ENCODE peak calls at places on chromosomes 2 and 18, in nine cellular contexts. W, E, D, N, Y, M, O, C and V are unnamed samples.

GRCh38 chr2:85642725-85643124 is 25.3 kb downstream of the SFTPB start:
- DNase-seq in E (no peak), D (no peak), M (no peak), N (no peak), W (no peak), Y (no peak), O (no peak), C (no peak), V (no peak)

GRCh38 chr2:104025296-104025695 is 828.6 kb upstream of the POU3F3 start:
- DNase-seq in Y (no peak), E (no peak), W (no peak), O (no peak), M (no peak), C (no peak), D (no peak), N (no peak), V (no peak)

GRCh38 chr2:100193334-100193733 is 50.9 kb upstream of the AFF3 start:
- DNase-seq in M (no peak), D (no peak), N (no peak), E (no peak), Y (peak), O (no peak), C (no peak), W (no peak), V (no peak)

GRCh38 chr18:54149078-54149697 is 75.3 kb downstream of the MBD2 start:
- DNase-seq in D (peak), E (peak), N (peak), Y (peak), W (no peak), C (no peak), O (peak), M (peak), V (peak)

GRCh38 chr2:217396165-217396564 is 536.3 kb upstream of the TNP1 start:
- DNase-seq in N (no peak), M (no peak), O (no peak), D (no peak), W (no peak), Y (peak), E (no peak), C (no peak), V (no peak)

GRCh38 chr2:234679766-234680687 is 183.1 kb upstream of the ARL4C start:
- DNase-seq in Y (peak), M (peak), W (no peak), E (peak), O (peak), D (peak), N (peak), C (no peak), V (no peak)

GRCh38 chr2:176483901-176484568 is 214.8 kb downstream of the MTX2 start:
- DNase-seq in N (no peak), D (no peak), C (no peak), Y (no peak), W (no peak), E (no peak), M (no peak), O (no peak), V (no peak)

GRCh38 chr2:26196683-26197418 is 24.0 kb downstream of the GAREM2 start:
- DNase-seq in O (no peak), D (no peak), C (no peak), Y (no peak), M (no peak), E (no peak), W (no peak), N (no peak), V (peak)

GRCh38 chr2:221429741-221430491 is 142.2 kb downstream of the EPHA4 start:
- DNase-seq in N (peak), M (peak), D (no peak), O (no peak), W (no peak), E (peak), C (no peak), Y (no peak), V (no peak)

GRCh38 chr18:47411159-47411558 is 159.7 kb upstream of the SKOR2 start:
- DNase-seq in O (no peak), D (no peak), N (no peak), W (no peak), E (no peak), M (no peak), Y (no peak), C (no peak), V (no peak)

GRCh38 chr2:221573430-221574230 is 1.5 kb upstream of the EPHA4 start:
- DNase-seq in C (peak), W (peak), N (peak), M (peak), O (peak), E (peak), Y (peak), D (no peak), V (no peak)

GRCh38 chr2:179745615-179746263 is 115.7 kb downstream of the ZNF385B start:
- DNase-seq in D (no peak), E (peak), C (no peak), W (peak), O (no peak), Y (no peak), M (peak), N (peak), V (no peak)

GRCh38 chr2:154229971-154230370 is 358.2 kb downstream of the GALNT13 start:
- DNase-seq in Y (no peak), M (no peak), W (no peak), E (no peak), O (no peak), C (no peak), D (no peak), N (no peak), V (no peak)

GRCh38 chr18:3217930-3218647 is 1.7 kb downstream of the MYOM1 start:
- DNase-seq in Y (peak), W (peak), C (no peak), O (no peak), N (peak), M (no peak), D (no peak), E (no peak), V (no peak)

GRCh38 chr2:223166215-223166493 is 114.2 kb downstream of the KCNE4 start:
- DNase-seq in C (no peak), N (no peak), W (no peak), D (no peak), O (no peak), E (no peak), Y (no peak), M (no peak), V (no peak)

GRCh38 chr2:62705859-62706720 is 577 bp downstream of the EHBP1 start:
- DNase-seq in M (peak), D (no peak), Y (peak), W (peak), E (peak), O (peak), N (peak), C (no peak), V (no peak)

GRCh38 chr18:78642561-78643398 is 336.8 kb upstream of the SALL3 start:
- DNase-seq in C (no peak), N (no peak), W (no peak), D (no peak), M (no peak), E (no peak), O (no peak), Y (no peak), V (no peak)

GRCh38 chr2:71466301-71467179 is 13.2 kb downstream of the DYSF start:
- DNase-seq in D (no peak), O (no peak), N (peak), W (peak), E (peak), M (peak), C (no peak), Y (peak), V (no peak)

GRCh38 chr2:138121769-138122661 is 157.7 kb downstream of the HNMT start:
- DNase-seq in O (no peak), N (no peak), D (no peak), C (no peak), M (no peak), E (no peak), Y (peak), W (no peak), V (no peak)

GRCh38 chr2:237194081-237194480 is 108.4 kb downstream of the COPS8 start:
- DNase-seq in E (no peak), C (no peak), D (no peak), N (no peak), Y (no peak), W (no peak), M (no peak), O (no peak), V (no peak)

GRCh38 chr18:12034241-12035100 is 53.2 kb downstream of the IMPA2 start:
- DNase-seq in N (no peak), M (no peak), E (no peak), W (no peak), D (no peak), O (no peak), C (no peak), Y (no peak), V (no peak)

GRCh38 chr2:240962371-240963064 is 35.9 kb upstream of the SNED1 start:
- DNase-seq in D (no peak), O (peak), W (no peak), Y (no peak), M (no peak), C (no peak), N (peak), E (peak), V (no peak)

GRCh38 chr2:203077458-203077857 is 62.8 kb downstream of the NBEAL1 start:
- DNase-seq in E (no peak), M (peak), W (no peak), Y (peak), N (peak), C (no peak), O (no peak), D (no peak), V (no peak)

GRCh38 chr2:64654993-64655666 is 1.4 kb upstream of the SERTAD2 start:
- DNase-seq in W (no peak), Y (peak), M (peak), E (no peak), C (no peak), O (no peak), N (peak), D (no peak), V (no peak)

GRCh38 chr2:160379399-160379798 is 114.2 kb downstream of the RBMS1 start:
- DNase-seq in D (no peak), W (no peak), M (peak), O (no peak), Y (peak), C (no peak), N (peak), E (no peak), V (no peak)

GRCh38 chr2:10924441-10924840 is 12.7 kb downstream of the KCNF1 start:
- DNase-seq in C (no peak), O (no peak), E (no peak), W (no peak), M (peak), Y (no peak), N (no peak), D (no peak), V (no peak)

GRCh38 chr2:100272848-100273329 is 49.4 kb downstream of the LONRF2 start:
- DNase-seq in E (no peak), M (no peak), W (no peak), O (no peak), D (no peak), N (no peak), Y (no peak), C (no peak), V (no peak)

GRCh38 chr18:34742761-34743366 is 32.8 kb downstream of the DTNA start:
- DNase-seq in W (no peak), Y (no peak), O (no peak), N (no peak), C (no peak), E (no peak), M (no peak), D (no peak), V (no peak)

GRCh38 chr2:205990104-205990503 is 95.9 kb downstream of the INO80D start:
- DNase-seq in E (no peak), Y (no peak), D (no peak), W (no peak), C (no peak), M (no peak), O (no peak), N (no peak), V (no peak)

GRCh38 chr2:205996156-205996555 is 89.8 kb downstream of the INO80D start:
- DNase-seq in W (no peak), E (no peak), N (no peak), C (no peak), Y (no peak), M (peak), D (no peak), O (no peak), V (no peak)

GRCh38 chr2:205994344-205994743 is 91.6 kb downstream of the INO80D start:
- DNase-seq in C (no peak), M (no peak), E (no peak), D (no peak), W (no peak), O (no peak), Y (no peak), N (no peak), V (no peak)

GRCh38 chr2:205998601-205999000 is 87.4 kb downstream of the INO80D start:
- DNase-seq in W (no peak), M (no peak), O (no peak), C (no peak), N (no peak), D (no peak), Y (no peak), E (no peak), V (no peak)

DNA sequence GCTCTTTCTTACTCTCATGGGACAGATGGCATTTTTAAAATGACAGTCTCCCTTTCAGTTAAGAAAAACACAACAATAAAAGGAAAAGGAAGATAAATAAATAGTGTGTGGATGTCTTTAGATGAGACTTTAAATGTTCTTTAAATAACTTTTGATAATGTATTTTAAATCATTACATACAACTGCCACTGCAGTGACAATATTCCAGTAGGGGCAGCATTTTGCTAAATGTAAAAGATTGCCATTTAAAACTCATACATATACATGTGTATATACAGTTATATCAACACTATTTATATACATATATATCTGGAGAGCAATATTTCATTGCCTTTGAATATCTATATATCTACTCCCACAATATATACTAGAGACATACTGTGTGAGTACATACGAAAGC is 90.7 kb downstream of the INO80D start:
- DNase-seq in D (no peak), E (no peak), O (no peak), W (no peak), N (no peak), M (no peak), C (no peak), Y (peak), V (no peak)
- TF ChIP-seq CTCF in D (no peak), E (no peak), O (no peak), W (no peak), N (no peak), M (no peak), C (no peak), Y (peak), V (no peak)

DNA sequence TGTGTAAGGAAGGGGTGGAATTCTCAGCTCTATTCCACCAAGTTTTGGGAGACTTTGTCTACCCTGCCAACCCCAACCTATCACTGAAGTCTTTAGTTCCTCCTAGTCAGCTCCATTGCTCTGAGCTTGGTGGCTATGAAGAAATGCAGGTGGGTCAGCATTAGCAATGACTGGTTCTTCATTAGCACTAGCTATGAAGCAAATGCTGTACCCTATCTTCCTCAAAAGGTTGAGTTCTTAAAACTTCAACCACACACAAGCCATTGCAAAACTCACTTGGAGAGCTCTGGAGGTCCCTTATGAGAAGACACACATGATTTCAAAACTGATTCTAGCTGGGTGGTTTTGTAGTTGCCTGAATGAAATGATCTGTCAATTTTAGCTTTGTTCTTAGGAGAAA is 193.8 kb downstream of the IKZF2 start:
- DNase-seq in E (no peak), Y (no peak), O (peak), C (no peak), W (no peak), M (no peak), N (no peak), D (no peak), V (no peak)
- H3K4me3 ChIP-seq in E (no peak), Y (no peak), O (no peak), C (no peak), W (no peak), M (no peak), N (no peak), D (no peak), V (no peak)

GRCh38 chr2:165414187-165414586 is 55.3 kb upstream of the CSRNP3 start:
- DNase-seq in E (no peak), D (no peak), C (no peak), W (no peak), Y (peak), O (no peak), N (no peak), M (no peak), V (no peak)
- TF ChIP-seq CTCF in E (no peak), D (no peak), C (no peak), W (no peak), Y (no peak), O (no peak), N (no peak), M (no peak), V (no peak)

GRCh38 chr2:113823729-113824595 is 65.9 kb upstream of the ACTR3 start:
- DNase-seq in C (no peak), W (no peak), M (peak), E (no peak), Y (no peak), N (peak), O (no peak), D (no peak), V (no peak)

GRCh38 chr2:113822087-113822805 is 65.8 kb upstream of the SLC35F5 start:
- DNase-seq in C (no peak), O (no peak), Y (no peak), N (peak), M (peak), E (peak), W (no peak), D (no peak), V (no peak)

GRCh38 chr2:113818382-113818951 is 62.0 kb upstream of the SLC35F5 start:
- DNase-seq in O (no peak), Y (peak), D (peak), C (no peak), N (peak), W (peak), M (peak), E (peak), V (no peak)
- H3K4me3 ChIP-seq in O (no peak), Y (peak), D (peak), C (no peak), N (peak), W (no peak), M (peak), E (no peak), V (no peak)

GRCh38 chr18:74460825-74461224 is 3.7 kb upstream of the DIPK1C start:
- DNase-seq in D (no peak), W (no peak), N (no peak), Y (no peak), E (no peak), C (no peak), M (no peak), O (no peak), V (no peak)

GRCh38 chr18:74456409-74457042 is 582 bp downstream of the DIPK1C start:
- DNase-seq in C (no peak), N (peak), M (no peak), E (peak), D (no peak), O (no peak), W (peak), Y (no peak), V (no peak)

GRCh38 chr18:74457743-74458465 is 796 bp upstream of the DIPK1C start:
- DNase-seq in M (no peak), Y (no peak), E (peak), N (no peak), C (no peak), W (no peak), D (no peak), O (no peak), V (no peak)

GRCh38 chr18:74457043-74457742 is at the start of gene DIPK1C:
- DNase-seq in C (no peak), N (no peak), D (no peak), M (no peak), O (no peak), W (peak), E (peak), Y (no peak), V (no peak)

DNA sequence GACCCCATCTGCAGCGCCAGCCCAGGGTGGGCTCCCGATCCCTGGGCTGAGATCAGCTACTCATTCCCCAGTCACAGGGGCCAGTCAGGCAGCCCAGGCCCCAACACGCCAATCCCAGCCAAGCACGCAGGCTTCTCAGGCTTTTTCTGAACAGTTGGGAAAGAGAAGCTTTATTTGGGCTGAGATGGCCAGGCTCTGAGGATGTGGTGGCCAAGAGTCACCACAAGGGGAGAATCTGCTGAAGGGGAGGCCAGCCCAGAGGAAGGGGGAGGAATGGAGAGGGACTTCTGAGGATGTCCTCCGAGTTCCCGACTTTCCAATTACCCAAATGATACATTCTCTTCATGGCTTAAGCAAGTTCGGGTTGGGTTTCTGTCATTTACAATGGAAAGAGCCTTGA is 2.8 kb upstream of the DIPK1C start:
- DNase-seq in N (peak), M (no peak), Y (no peak), W (no peak), D (no peak), E (no peak), C (no peak), O (no peak), V (no peak)
- TF ChIP-seq CTCF in N (no peak), M (peak), Y (no peak), W (peak), D (peak), E (no peak), C (no peak), O (no peak), V (peak)

GRCh38 chr2:219419331-219420197 is 1.4 kb downstream of the DES start:
- DNase-seq in M (no peak), D (no peak), E (no peak), N (no peak), C (no peak), O (no peak), Y (no peak), W (no peak), V (no peak)

GRCh38 chr2:219416938-219417337 is 1.2 kb upstream of the DES start:
- DNase-seq in O (no peak), M (no peak), D (no peak), E (no peak), Y (no peak), W (no peak), C (no peak), N (no peak), V (no peak)

GRCh38 chr2:219417374-219417773 is 803 bp upstream of the DES start:
- DNase-seq in W (no peak), O (no peak), M (no peak), N (no peak), Y (no peak), C (no peak), E (no peak), D (no peak), V (no peak)

GRCh38 chr2:219418155-219418569 is at the start of gene DES:
- DNase-seq in O (no peak), N (peak), Y (no peak), C (no peak), E (no peak), D (no peak), M (no peak), W (no peak), V (no peak)

GRCh38 chr2:219418570-219419189 is 503 bp downstream of the DES start:
- DNase-seq in C (no peak), E (peak), M (no peak), Y (no peak), D (no peak), W (no peak), O (no peak), N (no peak), V (no peak)
- H3K4me3 ChIP-seq in C (no peak), E (no peak), M (no peak), Y (no peak), D (no peak), W (no peak), O (peak), N (no peak), V (no peak)

GRCh38 chr2:50535971-50536759 is 495.8 kb downstream of the NRXN1 start:
- DNase-seq in M (no peak), O (no peak), W (peak), Y (peak), N (peak), E (no peak), C (no peak), D (no peak), V (no peak)
- TF ChIP-seq CTCF in M (no peak), O (no peak), W (peak), Y (peak), N (no peak), E (no peak), C (no peak), D (no peak), V (peak)

GRCh38 chr18:50628543-50628905 is 68.6 kb downstream of the MAPK4 start:
- DNase-seq in M (no peak), O (no peak), C (no peak), E (no peak), D (no peak), W (no peak), N (no peak), Y (no peak), V (no peak)

GRCh38 chr18:50627594-50628542 is 68.0 kb downstream of the MAPK4 start:
- DNase-seq in W (no peak), Y (no peak), O (peak), M (no peak), D (no peak), E (no peak), C (no peak), N (no peak), V (no peak)

GRCh38 chr18:50631831-50632285 is 72.0 kb downstream of the MAPK4 start:
- DNase-seq in M (no peak), Y (no peak), D (no peak), C (no peak), W (peak), N (no peak), O (no peak), E (no peak), V (no peak)

GRCh38 chr18:50630895-50631294 is 71.0 kb downstream of the MAPK4 start:
- DNase-seq in W (no peak), O (no peak), E (no peak), N (no peak), Y (no peak), M (no peak), D (no peak), C (no peak), V (no peak)

GRCh38 chr18:50629148-50629631 is 69.3 kb downstream of the MAPK4 start:
- DNase-seq in E (no peak), D (no peak), N (no peak), W (no peak), Y (peak), M (no peak), C (no peak), O (peak), V (no peak)
- H3K4me3 ChIP-seq in E (no peak), D (no peak), N (no peak), W (no peak), Y (no peak), M (no peak), C (no peak), O (no peak), V (no peak)

GRCh38 chr2:227325056-227325823 is at the start of gene MFF:
- DNase-seq in Y (peak), N (peak), O (peak), M (peak), D (peak), W (peak), E (peak), C (peak), V (peak)
- TF ChIP-seq CTCF in Y (peak), N (no peak), O (no peak), M (peak), D (no peak), W (peak), E (no peak), C (no peak), V (peak)